ENCODE peak calls at places on chromosomes 12 and 14, in four cellular contexts. One of them, this sample, is unnamed.

GRCh38 chr14:69424139-69424923 is 25.8 kb downstream of the SLC39A9 start:
- DNase-seq in endothelial cell: no peak
- DNase-seq in NB4: no peak
- DNase-seq in mesothelial cell of epicardium: no peak
- DNase-seq in this sample: peak

GRCh38 chr14:47191693-47192092 is 483.7 kb downstream of the MDGA2 start:
- DNase-seq in endothelial cell: no peak
- DNase-seq in NB4: no peak
- DNase-seq in mesothelial cell of epicardium: no peak
- DNase-seq in this sample: no peak

GRCh38 chr14:77145975-77146740 is 4.6 kb upstream of the ZDHHC22 start:
- DNase-seq in endothelial cell: no peak
- DNase-seq in NB4: no peak
- DNase-seq in mesothelial cell of epicardium: no peak
- DNase-seq in this sample: no peak

GRCh38 chr14:59632381-59632780 is 55.8 kb upstream of the CCDC175 start:
- DNase-seq in endothelial cell: peak
- DNase-seq in NB4: peak
- DNase-seq in mesothelial cell of epicardium: no peak
- DNase-seq in this sample: peak

GRCh38 chr14:106277503-106277902 is 751.1 kb downstream of the TMEM121 start:
- DNase-seq in endothelial cell: no peak
- DNase-seq in NB4: peak
- DNase-seq in mesothelial cell of epicardium: no peak
- DNase-seq in this sample: no peak

GRCh38 chr14:67736771-67737170 is 35.1 kb downstream of the RDH12 start:
- DNase-seq in endothelial cell: no peak
- DNase-seq in NB4: no peak
- DNase-seq in mesothelial cell of epicardium: no peak
- DNase-seq in this sample: no peak

GRCh38 chr12:75783093-75783877 is 248.3 kb downstream of the PHLDA1 start:
- DNase-seq in endothelial cell: no peak
- DNase-seq in NB4: no peak
- DNase-seq in mesothelial cell of epicardium: no peak
- DNase-seq in this sample: no peak

GRCh38 chr12:54941659-54942058 is 42.9 kb downstream of the TESPA1 start:
- DNase-seq in endothelial cell: no peak
- DNase-seq in NB4: no peak
- DNase-seq in mesothelial cell of epicardium: no peak
- DNase-seq in this sample: peak

GRCh38 chr14:20680363-20680762 is 4.0 kb upstream of the RNASE4 start:
- DNase-seq in endothelial cell: no peak
- DNase-seq in NB4: no peak
- DNase-seq in mesothelial cell of epicardium: no peak
- DNase-seq in this sample: no peak

GRCh38 chr14:99628832-99629618 is 15.9 kb upstream of the HHIPL1 start:
- DNase-seq in endothelial cell: peak
- DNase-seq in NB4: peak
- DNase-seq in mesothelial cell of epicardium: peak
- DNase-seq in this sample: peak

GRCh38 chr12:15629108-15629507 is 160.1 kb downstream of the EPS8 start:
- DNase-seq in endothelial cell: no peak
- DNase-seq in NB4: peak
- DNase-seq in mesothelial cell of epicardium: no peak
- DNase-seq in this sample: peak

GRCh38 chr14:65079201-65079600 is 23.1 kb downstream of the MAX start:
- DNase-seq in endothelial cell: no peak
- DNase-seq in NB4: no peak
- DNase-seq in mesothelial cell of epicardium: no peak
- DNase-seq in this sample: no peak

GRCh38 chr12:94644141-94644575 is 6.2 kb downstream of the TMCC3 start:
- DNase-seq in endothelial cell: no peak
- DNase-seq in NB4: peak
- DNase-seq in mesothelial cell of epicardium: no peak
- DNase-seq in this sample: peak

GRCh38 chr12:4169522-4169921 is 104.0 kb upstream of the CCND2 start:
- DNase-seq in endothelial cell: no peak
- DNase-seq in NB4: no peak
- DNase-seq in mesothelial cell of epicardium: no peak
- DNase-seq in this sample: no peak

GRCh38 chr12:117576053-117576452 is 214.6 kb upstream of the NOS1 start:
- DNase-seq in endothelial cell: no peak
- DNase-seq in NB4: no peak
- DNase-seq in mesothelial cell of epicardium: no peak
- DNase-seq in this sample: no peak

GRCh38 chr12:2804390-2805145 is 7.9 kb upstream of the ITFG2 start:
- DNase-seq in endothelial cell: no peak
- DNase-seq in NB4: no peak
- DNase-seq in mesothelial cell of epicardium: no peak
- DNase-seq in this sample: peak

GRCh38 chr12:108325549-108325948 is 13.6 kb downstream of the CMKLR1 start:
- DNase-seq in endothelial cell: no peak
- DNase-seq in NB4: no peak
- DNase-seq in mesothelial cell of epicardium: no peak
- DNase-seq in this sample: no peak

GRCh38 chr12:70619471-70620152 is 17.6 kb downstream of the PTPRB start:
- DNase-seq in endothelial cell: no peak
- DNase-seq in NB4: no peak
- DNase-seq in mesothelial cell of epicardium: no peak
- DNase-seq in this sample: no peak

GRCh38 chr14:103118019-103118662 is 5.1 kb upstream of the TNFAIP2 start:
- DNase-seq in endothelial cell: no peak
- DNase-seq in NB4: peak
- DNase-seq in mesothelial cell of epicardium: no peak
- DNase-seq in this sample: peak

GRCh38 chr14:73743431-73743931 is 29.3 kb upstream of the PNMA1 start:
- DNase-seq in endothelial cell: peak
- DNase-seq in NB4: peak
- DNase-seq in mesothelial cell of epicardium: no peak
- DNase-seq in this sample: peak

GRCh38 chr12:76470028-76470939 is 89.3 kb downstream of the OSBPL8 start:
- DNase-seq in endothelial cell: no peak
- DNase-seq in NB4: peak
- DNase-seq in mesothelial cell of epicardium: no peak
- DNase-seq in this sample: peak

GRCh38 chr12:114404451-114405198 is 1.3 kb downstream of the TBX5 start:
- DNase-seq in endothelial cell: no peak
- DNase-seq in NB4: no peak
- DNase-seq in mesothelial cell of epicardium: no peak
- DNase-seq in this sample: peak

GRCh38 chr14:49893309-49894213 is 679 bp downstream of the ARF6 start:
- DNase-seq in endothelial cell: peak
- DNase-seq in NB4: peak
- DNase-seq in mesothelial cell of epicardium: peak
- DNase-seq in this sample: peak

GRCh38 chr14:104924421-104925213 is at the start of gene PLD4:
- DNase-seq in endothelial cell: no peak
- DNase-seq in NB4: peak
- DNase-seq in mesothelial cell of epicardium: no peak
- DNase-seq in this sample: peak

GRCh38 chr14:90587918-90588317 is 191.1 kb downstream of the CALM1 start:
- DNase-seq in endothelial cell: no peak
- DNase-seq in NB4: no peak
- DNase-seq in mesothelial cell of epicardium: no peak
- DNase-seq in this sample: no peak

GRCh38 chr12:120684523-120684932 is 2.4 kb upstream of the MLEC start:
- DNase-seq in endothelial cell: no peak
- DNase-seq in NB4: peak
- DNase-seq in mesothelial cell of epicardium: no peak
- DNase-seq in this sample: no peak

GRCh38 chr12:120686151-120686689 is 729 bp upstream of the MLEC start:
- DNase-seq in endothelial cell: peak
- DNase-seq in NB4: peak
- DNase-seq in mesothelial cell of epicardium: peak
- DNase-seq in this sample: peak

GRCh38 chr12:120688527-120689071 is 1.6 kb downstream of the MLEC start:
- DNase-seq in endothelial cell: no peak
- DNase-seq in NB4: peak
- DNase-seq in mesothelial cell of epicardium: no peak
- DNase-seq in this sample: no peak

GRCh38 chr12:120687570-120688289 is 781 bp downstream of the MLEC start:
- DNase-seq in endothelial cell: peak
- DNase-seq in NB4: peak
- DNase-seq in mesothelial cell of epicardium: no peak
- DNase-seq in this sample: no peak

GRCh38 chr12:120686690-120687569 is at the start of gene MLEC:
- DNase-seq in endothelial cell: peak
- DNase-seq in NB4: peak
- DNase-seq in mesothelial cell of epicardium: peak
- DNase-seq in this sample: peak
- TF ChIP-seq CTCF in endothelial cell: peak
- TF ChIP-seq CTCF in NB4: no peak
- TF ChIP-seq CTCF in mesothelial cell of epicardium: no peak
- TF ChIP-seq CTCF in this sample: no peak

GRCh38 chr12:64631197-64631596 is 20.9 kb downstream of the RASSF3 start:
- DNase-seq in endothelial cell: no peak
- DNase-seq in NB4: no peak
- DNase-seq in mesothelial cell of epicardium: no peak
- DNase-seq in this sample: no peak

GRCh38 chr12:64624035-64624434 is 13.7 kb downstream of the RASSF3 start:
- DNase-seq in endothelial cell: no peak
- DNase-seq in NB4: no peak
- DNase-seq in mesothelial cell of epicardium: no peak
- DNase-seq in this sample: no peak

GRCh38 chr12:64621257-64621942 is 11.1 kb downstream of the RASSF3 start:
- DNase-seq in endothelial cell: no peak
- DNase-seq in NB4: peak
- DNase-seq in mesothelial cell of epicardium: no peak
- DNase-seq in this sample: peak

GRCh38 chr12:64627781-64628180 is 17.5 kb downstream of the RASSF3 start:
- DNase-seq in endothelial cell: no peak
- DNase-seq in NB4: no peak
- DNase-seq in mesothelial cell of epicardium: no peak
- DNase-seq in this sample: peak

DNA sequence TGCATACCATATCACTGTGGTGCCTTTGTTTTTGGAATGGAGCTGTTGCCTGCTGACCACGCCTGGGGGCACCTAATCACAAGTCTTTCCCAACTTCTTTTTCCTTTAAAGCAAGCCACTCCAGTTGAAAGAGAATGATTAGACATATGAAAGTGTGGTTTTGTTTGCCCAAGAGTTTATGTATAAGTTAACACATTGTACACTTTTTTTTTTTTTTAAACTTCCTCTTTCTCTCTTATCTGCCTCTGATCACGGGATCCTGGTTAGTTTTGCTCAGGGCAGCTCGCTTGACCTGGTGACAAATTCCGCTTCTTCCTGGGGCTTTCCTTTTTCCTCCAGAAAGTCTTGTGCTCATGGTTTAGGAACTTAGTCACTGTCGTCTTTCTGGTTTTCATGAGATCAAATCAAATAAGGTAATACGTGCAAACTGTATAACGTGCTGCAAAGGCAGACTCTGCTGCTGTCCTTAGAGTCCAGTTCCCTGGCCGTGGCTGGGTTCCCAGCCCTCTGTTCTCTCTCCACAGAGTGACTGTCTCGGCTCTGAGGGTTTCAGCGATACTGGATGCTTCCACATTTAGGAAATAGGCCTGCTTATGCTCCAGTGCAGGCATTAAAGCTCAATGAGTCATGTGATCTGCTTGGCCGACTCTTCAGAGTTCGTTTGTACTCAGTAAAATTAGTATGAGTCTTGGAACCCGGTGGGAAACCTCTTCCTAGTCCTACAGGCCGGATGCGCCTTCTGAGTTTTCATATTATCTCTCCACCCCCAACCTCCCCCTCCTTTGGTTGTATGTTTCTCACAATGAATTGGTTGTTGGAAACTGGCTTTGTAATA is 15.2 kb downstream of the RASSF3 start:
- DNase-seq in endothelial cell: peak
- DNase-seq in NB4: peak
- DNase-seq in mesothelial cell of epicardium: no peak
- DNase-seq in this sample: peak
- TF ChIP-seq CTCF in endothelial cell: no peak
- TF ChIP-seq CTCF in NB4: peak
- TF ChIP-seq CTCF in mesothelial cell of epicardium: no peak
- TF ChIP-seq CTCF in this sample: no peak

GRCh38 chr12:6444031-6444430 is 724 bp upstream of the CD27 start:
- DNase-seq in endothelial cell: no peak
- DNase-seq in NB4: no peak
- DNase-seq in mesothelial cell of epicardium: no peak
- DNase-seq in this sample: no peak
- TF ChIP-seq CTCF in endothelial cell: no peak
- TF ChIP-seq CTCF in NB4: no peak
- TF ChIP-seq CTCF in mesothelial cell of epicardium: no peak
- TF ChIP-seq CTCF in this sample: no peak

DNA sequence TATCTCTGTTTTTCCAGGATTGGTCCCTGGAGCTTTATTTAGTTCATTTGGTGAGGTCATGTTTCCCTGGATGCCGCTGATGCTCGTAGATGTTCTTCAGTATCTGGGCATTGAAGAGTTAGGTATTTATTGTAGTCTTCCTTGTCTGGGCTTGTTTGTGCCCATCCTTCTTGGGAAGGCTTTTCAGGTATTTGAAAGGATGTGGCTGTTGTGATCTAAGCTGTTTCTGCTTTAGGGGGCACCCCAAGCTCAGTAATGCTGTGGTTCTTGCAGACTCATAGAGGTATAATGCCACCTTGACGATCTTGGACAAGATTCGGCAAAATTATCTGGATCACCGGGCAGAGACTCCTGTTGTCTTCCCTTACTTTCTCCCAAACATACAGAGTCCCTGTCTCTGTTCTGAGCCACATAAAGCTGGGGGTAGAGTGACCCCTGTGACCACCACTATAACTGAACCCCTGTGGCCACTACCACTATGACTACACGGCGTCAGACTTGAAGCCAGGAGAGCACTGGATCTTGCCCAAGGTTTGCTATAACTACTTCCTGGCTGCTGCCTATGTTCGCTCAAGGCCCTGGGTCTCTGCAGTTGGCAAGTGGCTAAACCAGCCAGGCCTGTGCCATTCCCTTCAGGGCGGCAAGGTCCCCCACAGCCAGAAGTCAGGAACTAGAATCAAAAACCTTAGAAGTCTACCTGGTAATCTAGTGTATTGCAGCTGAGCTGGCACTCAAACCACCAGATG is 40.9 kb downstream of the FGD4 start:
- DNase-seq in endothelial cell: no peak
- DNase-seq in NB4: no peak
- DNase-seq in mesothelial cell of epicardium: no peak
- DNase-seq in this sample: no peak
- TF ChIP-seq CTCF in endothelial cell: no peak
- TF ChIP-seq CTCF in NB4: no peak
- TF ChIP-seq CTCF in mesothelial cell of epicardium: no peak
- TF ChIP-seq CTCF in this sample: no peak

GRCh38 chr12:5170894-5171293 is 127.2 kb downstream of the KCNA5 start:
- DNase-seq in endothelial cell: no peak
- DNase-seq in NB4: no peak
- DNase-seq in mesothelial cell of epicardium: no peak
- DNase-seq in this sample: no peak
- TF ChIP-seq CTCF in endothelial cell: no peak
- TF ChIP-seq CTCF in NB4: no peak
- TF ChIP-seq CTCF in mesothelial cell of epicardium: no peak
- TF ChIP-seq CTCF in this sample: no peak